ENCODE peak calls at places on chromosome 2, in seven cellular contexts. W is HCT116, E is SK-N-SH, O is K562, Q is HepG2, F is H1, A is GM12878. N is an unnamed sample.

GRCh38 chr2:232292395-232293154 is 86.0 kb upstream of the ALPP start:
- DNase-seq in A (no peak), W (peak), Q (peak), F (peak), E (peak), O (peak), N (peak)

GRCh38 chr2:156589381-156590079 is 153.4 kb downstream of the GPD2 start:
- DNase-seq in W (peak), A (no peak), O (no peak), Q (peak), E (peak), F (no peak), N (peak)

GRCh38 chr2:1721706-1722483 is 22.4 kb downstream of the PXDN start:
- DNase-seq in W (no peak), F (no peak), Q (no peak), E (peak), A (no peak), O (no peak), N (no peak)

GRCh38 chr2:41194235-41194634 is 742.3 kb upstream of the SLC8A1 start:
- DNase-seq in Q (peak), F (no peak), A (no peak), W (no peak), O (no peak), E (peak), N (no peak)

GRCh38 chr2:132651115-132652099 is 18.6 kb downstream of the LYPD1 start:
- DNase-seq in Q (peak), F (no peak), W (peak), A (no peak), O (peak), E (peak), N (peak)

GRCh38 chr2:127043367-127044164 is 63.4 kb downstream of the BIN1 start:
- DNase-seq in F (peak), E (peak), W (no peak), A (no peak), Q (no peak), O (no peak), N (no peak)

GRCh38 chr2:196169521-196169920 is 1.9 kb downstream of the STK17B start:
- DNase-seq in E (no peak), F (no peak), O (no peak), W (no peak), A (no peak), Q (no peak), N (no peak)

GRCh38 chr2:179939282-179939681 is 67.8 kb downstream of the CWC22 start:
- DNase-seq in A (no peak), F (no peak), O (no peak), W (no peak), Q (no peak), E (no peak), N (no peak)

GRCh38 chr2:190180313-190181065 is 118.0 kb upstream of the MSTN start:
- DNase-seq in F (peak), A (no peak), E (peak), W (peak), Q (peak), O (peak), N (peak)

GRCh38 chr2:172725741-172726140 is 9.9 kb upstream of the RAPGEF4 start:
- DNase-seq in E (no peak), Q (no peak), A (no peak), F (no peak), O (no peak), W (no peak), N (no peak)

GRCh38 chr2:235922851-235923250 is 245.3 kb downstream of the GBX2 start:
- DNase-seq in O (no peak), E (no peak), A (no peak), Q (no peak), W (no peak), F (no peak), N (no peak)

GRCh38 chr2:85737481-85737880 is 16.3 kb upstream of the ATOH8 start:
- DNase-seq in F (no peak), Q (peak), A (no peak), O (no peak), W (no peak), E (no peak), N (no peak)

GRCh38 chr2:121790276-121790956 is 35.0 kb downstream of the TSN start:
- DNase-seq in A (no peak), F (no peak), E (no peak), Q (peak), O (no peak), W (peak), N (peak)

GRCh38 chr2:110858135-110858737 is 125.9 kb downstream of the ACOXL start:
- DNase-seq in A (peak), W (no peak), O (no peak), F (no peak), Q (no peak), E (no peak), N (no peak)

GRCh38 chr2:74944987-74945782 is 13.3 kb upstream of the POLE4 start:
- DNase-seq in W (no peak), F (no peak), O (no peak), A (peak), E (no peak), Q (no peak), N (no peak)

GRCh38 chr2:221494556-221494955 is 77.5 kb downstream of the EPHA4 start:
- DNase-seq in W (peak), Q (no peak), A (no peak), F (no peak), O (no peak), E (no peak), N (no peak)

GRCh38 chr2:209340522-209340921 is 83.3 kb upstream of the MAP2 start:
- DNase-seq in W (peak), Q (no peak), O (no peak), A (no peak), F (no peak), E (no peak), N (no peak)

GRCh38 chr2:98445167-98445522 is 487 bp downstream of the INPP4A start:
- DNase-seq in A (no peak), E (no peak), Q (no peak), W (no peak), F (no peak), O (no peak), N (no peak)

GRCh38 chr2:79846878-79847277 is 334.0 kb downstream of the CTNNA2 start:
- DNase-seq in W (no peak), Q (no peak), F (no peak), E (no peak), O (no peak), A (no peak), N (no peak)

GRCh38 chr2:205629021-205629817 is 53.1 kb upstream of the NRP2 start:
- DNase-seq in O (no peak), W (no peak), A (no peak), E (no peak), Q (no peak), F (no peak), N (no peak)

GRCh38 chr2:150630587-150631235 is 143.2 kb upstream of the RND3 start:
- DNase-seq in O (no peak), F (no peak), W (no peak), Q (no peak), E (no peak), A (no peak), N (no peak)

GRCh38 chr2:110948027-110948687 is 172.6 kb upstream of the BCL2L11 start:
- DNase-seq in O (no peak), W (no peak), A (no peak), Q (no peak), F (no peak), E (peak), N (no peak)

GRCh38 chr2:26454561-26455001 is 23.3 kb downstream of the OTOF start:
- DNase-seq in Q (no peak), E (no peak), F (peak), A (no peak), W (no peak), O (no peak), N (no peak)

GRCh38 chr2:204027105-204027504 is 90.5 kb downstream of the ICOS start:
- DNase-seq in F (no peak), A (no peak), Q (no peak), O (no peak), W (no peak), E (no peak), N (no peak)

GRCh38 chr2:37655442-37655841 is 16.0 kb downstream of the CDC42EP3 start:
- DNase-seq in O (no peak), A (no peak), W (no peak), Q (no peak), E (peak), F (no peak), N (no peak)

GRCh38 chr2:47069628-47070154 is 85.4 kb downstream of the STPG4 start:
- DNase-seq in O (no peak), W (peak), A (no peak), E (peak), F (peak), Q (peak), N (peak)

GRCh38 chr2:60880988-60881932 is at the start of gene REL:
- DNase-seq in F (peak), O (peak), A (peak), E (peak), W (peak), Q (peak), N (peak)

GRCh38 chr2:21424375-21424774 is 300.6 kb downstream of the TDRD15 start:
- DNase-seq in Q (no peak), E (no peak), O (no peak), A (no peak), W (no peak), F (no peak), N (no peak)

GRCh38 chr2:3542107-3542506 is 16.0 kb downstream of the RNASEH1 start:
- DNase-seq in E (no peak), W (no peak), A (no peak), F (no peak), O (no peak), Q (no peak), N (no peak)

GRCh38 chr2:98936133-98936916 is at the start of gene CRACDL:
- DNase-seq in E (peak), A (no peak), F (peak), W (no peak), Q (no peak), O (no peak), N (no peak)

GRCh38 chr2:241505781-241506201 is 2.6 kb downstream of the STK25 start:
- DNase-seq in E (peak), Q (no peak), O (peak), A (no peak), W (no peak), F (no peak), N (no peak)

GRCh38 chr2:223696719-223697118 is 94.6 kb upstream of the SCG2 start:
- DNase-seq in A (no peak), O (no peak), F (no peak), W (peak), E (no peak), Q (peak), N (no peak)

GRCh38 chr2:167188596-167188967 is 300.3 kb downstream of the XIRP2 start:
- DNase-seq in O (no peak), Q (no peak), F (no peak), W (no peak), E (no peak), A (no peak), N (no peak)

GRCh38 chr2:219541611-219542180 is 1.9 kb downstream of the CHPF start:
- DNase-seq in O (peak), F (peak), A (peak), E (peak), W (peak), Q (peak), N (peak)

GRCh38 chr2:677056-677949 is at the start of gene TMEM18:
- DNase-seq in W (peak), A (peak), E (peak), O (peak), F (peak), Q (peak), N (peak)

GRCh38 chr2:30379481-30379880 is 67.6 kb upstream of the LCLAT1 start:
- DNase-seq in O (no peak), W (no peak), E (no peak), F (no peak), A (no peak), Q (no peak), N (no peak)

GRCh38 chr2:235300368-235301201 is 193.3 kb upstream of the AGAP1 start:
- DNase-seq in W (no peak), E (no peak), A (no peak), Q (no peak), O (no peak), F (no peak), N (no peak)

GRCh38 chr2:20196053-20196880 is 28.7 kb downstream of the SDC1 start:
- DNase-seq in W (no peak), O (no peak), E (no peak), F (no peak), A (no peak), Q (peak), N (no peak)

GRCh38 chr2:181157326-181157725 is 176.9 kb downstream of the UBE2E3 start:
- DNase-seq in F (no peak), E (no peak), O (no peak), A (no peak), Q (no peak), W (no peak), N (no peak)

GRCh38 chr2:144712277-144712944 is 192.5 kb upstream of the ZEB2 start:
- DNase-seq in Q (no peak), W (no peak), A (no peak), E (no peak), F (no peak), O (no peak), N (no peak)

DNA sequence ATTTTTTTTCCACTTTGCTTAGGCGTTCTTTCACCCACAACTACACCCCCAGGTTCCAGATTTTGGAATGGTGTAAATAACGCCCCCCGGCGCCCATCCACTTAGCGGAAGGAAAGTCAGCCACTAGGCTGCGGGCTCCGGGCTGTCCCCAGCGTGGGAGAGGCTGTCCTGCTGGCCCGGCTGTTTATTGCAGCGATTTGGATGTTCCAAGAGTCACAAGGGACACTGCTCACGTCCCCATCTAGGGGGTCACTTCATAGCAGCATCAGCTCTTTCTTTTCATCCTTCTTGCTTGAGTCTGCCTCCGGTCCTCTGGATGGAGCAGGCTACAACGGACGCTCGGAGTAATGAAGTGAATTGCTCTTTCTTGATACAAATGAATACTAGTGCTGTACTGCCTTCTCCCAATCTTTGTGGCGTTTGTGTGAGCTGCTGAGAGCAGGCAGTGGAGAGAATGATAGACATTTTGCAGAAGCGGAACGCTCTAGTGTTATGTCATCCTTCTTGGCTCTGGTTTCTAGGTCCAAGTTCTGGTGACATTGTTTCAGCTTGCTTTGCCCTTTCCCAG is 50.7 kb upstream of the PAIP2B start:
- DNase-seq in W (peak), O (no peak), Q (peak), F (peak), E (peak), A (no peak), N (peak)
- TF ChIP-seq YY1 in W (no peak), O (no peak), Q (no peak), F (no peak), E (no peak), A (no peak), N (no peak)

DNA sequence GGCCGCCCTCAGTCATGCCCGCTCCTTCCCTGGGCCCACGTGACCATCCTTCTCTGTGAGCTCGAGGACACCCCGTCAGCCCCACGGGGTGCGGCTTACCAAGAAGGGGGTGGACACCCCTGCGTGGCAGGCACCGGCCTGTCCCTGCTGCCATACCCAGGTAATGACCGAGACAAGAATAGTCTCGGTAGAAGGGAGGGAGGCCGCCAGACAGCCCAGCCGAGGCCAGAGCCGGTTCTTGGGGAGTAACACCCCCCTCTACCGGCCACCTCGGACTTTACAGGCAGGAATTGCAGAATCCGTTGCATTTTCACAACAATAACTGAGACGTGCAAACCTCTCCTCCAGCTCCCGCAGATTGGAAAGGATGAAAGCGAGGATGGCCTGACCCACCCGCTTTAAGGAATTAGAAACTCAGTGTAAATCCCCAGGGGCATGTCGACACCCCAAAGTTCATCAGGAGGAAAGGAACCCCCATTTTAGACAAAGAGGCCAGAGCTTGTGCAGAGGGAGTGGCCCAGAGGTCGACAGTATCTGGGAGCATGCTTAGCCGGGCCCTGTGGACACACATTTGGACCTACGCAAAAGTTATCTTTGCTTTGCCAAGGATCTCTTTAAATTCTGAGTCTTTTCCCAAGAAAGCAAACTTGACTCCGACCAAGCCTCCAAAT is 60.1 kb upstream of the GLI2 start:
- DNase-seq in O (peak), F (peak), W (peak), Q (peak), E (peak), A (no peak), N (peak)
- H3K4me3 ChIP-seq in O (no peak), F (no peak), W (no peak), Q (no peak), E (no peak), A (no peak), N (no peak)

GRCh38 chr2:40034801-40035200 is 255.7 kb upstream of the THUMPD2 start:
- DNase-seq in A (no peak), E (no peak), Q (no peak), W (no peak), O (no peak), F (no peak), N (no peak)

GRCh38 chr2:40038646-40039045 is 259.6 kb upstream of the THUMPD2 start:
- DNase-seq in E (no peak), O (no peak), A (no peak), Q (no peak), W (no peak), F (no peak), N (no peak)

GRCh38 chr2:40036241-40036640 is 257.2 kb upstream of the THUMPD2 start:
- DNase-seq in A (no peak), O (no peak), E (no peak), Q (no peak), F (no peak), W (no peak), N (no peak)

GRCh38 chr2:40039543-40039942 is 260.5 kb upstream of the THUMPD2 start:
- DNase-seq in W (no peak), F (no peak), A (no peak), Q (no peak), E (no peak), O (no peak), N (no peak)

DNA sequence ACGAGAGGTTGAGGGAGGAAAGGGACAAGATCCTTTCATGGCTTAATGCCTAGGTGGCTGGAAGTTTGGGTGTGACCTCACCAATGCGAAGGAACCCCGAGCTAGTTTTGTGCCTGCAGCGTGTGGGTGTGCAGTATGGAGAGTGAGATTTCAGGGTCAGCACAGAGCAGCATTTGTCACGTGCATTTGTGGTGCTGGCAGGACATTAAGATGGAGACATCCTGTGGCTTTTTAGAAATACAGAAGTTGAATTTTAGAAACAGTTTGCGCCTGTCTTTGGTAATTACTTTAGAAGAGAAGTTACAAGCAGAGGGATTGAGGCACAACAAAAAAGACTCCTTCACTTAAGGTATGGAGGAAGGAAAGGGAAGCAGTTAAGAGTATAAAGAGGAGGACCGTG is 258.2 kb upstream of the THUMPD2 start:
- DNase-seq in Q (no peak), E (no peak), W (no peak), O (no peak), F (no peak), A (no peak), N (no peak)
- TF ChIP-seq YY1 in Q (no peak), E (no peak), W (no peak), O (no peak), F (no peak), A (no peak), N (no peak)

GRCh38 chr2:117858336-117858735 is 43.8 kb downstream of the DDX18 start:
- DNase-seq in O (no peak), E (no peak), W (no peak), Q (no peak), A (no peak), F (no peak), N (no peak)
- H3K4me3 ChIP-seq in O (no peak), E (no peak), W (no peak), Q (no peak), A (no peak), F (no peak), N (no peak)

GRCh38 chr2:240466579-240467148 is 31.2 kb downstream of the GPC1 start:
- DNase-seq in F (peak), E (peak), Q (no peak), A (no peak), W (no peak), O (no peak), N (no peak)
- TF ChIP-seq YY1 in F (no peak), E (no peak), Q (no peak), A (no peak), W (no peak), O (no peak), N (no peak)

DNA sequence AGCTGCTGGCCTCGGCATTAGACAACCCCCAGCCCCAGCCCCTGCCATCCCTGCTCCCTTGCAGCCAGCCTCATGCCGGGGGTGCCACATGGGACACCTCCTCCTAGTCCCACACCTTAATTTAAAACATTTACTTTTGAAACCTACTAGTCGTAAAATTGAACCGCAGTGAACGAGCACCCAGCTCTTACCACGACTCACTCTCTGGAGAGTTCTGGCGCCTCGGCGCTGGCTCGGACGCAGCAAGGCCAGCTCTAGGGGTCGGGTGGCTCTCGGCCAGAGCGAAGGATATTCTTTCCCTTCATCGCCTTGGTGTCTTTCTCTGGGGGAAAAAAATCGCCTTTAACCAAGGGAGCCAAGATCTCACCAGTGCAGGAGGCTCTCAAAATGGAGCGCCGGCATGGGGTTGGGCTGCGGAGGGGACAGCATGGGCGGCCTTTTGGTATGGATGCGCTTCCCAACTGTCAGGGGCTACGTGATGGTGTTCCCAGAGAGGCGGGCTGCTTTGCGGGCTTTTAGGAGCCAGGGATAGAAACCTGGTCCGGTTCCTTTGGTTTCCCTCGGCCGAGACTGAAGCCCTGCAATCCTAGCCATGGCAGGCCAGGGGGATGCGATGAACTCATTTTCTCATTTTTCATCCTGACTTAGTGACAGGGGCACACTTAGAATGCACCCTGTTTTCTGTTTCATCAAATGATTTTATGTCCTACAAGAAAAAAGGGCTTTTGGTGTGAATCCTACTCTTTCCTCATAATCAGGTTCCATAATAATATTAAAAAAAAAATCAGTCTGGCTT is 2.0 kb downstream of the HPCAL1 start:
- DNase-seq in E (peak), F (peak), Q (no peak), W (no peak), A (no peak), O (no peak), N (no peak)
- H3K4me3 ChIP-seq in E (peak), F (peak), Q (peak), W (peak), A (peak), O (peak), N (peak)